ENCODE peak calls at places on chromosomes 12 and 14, in seven cellular contexts. A, I, U, E, M, C and B are unnamed samples.

GRCh38 chr12:116990971-116991966 is 80.5 kb downstream of the FBXW8 start:
- DNase-seq in A (no peak), I (no peak), U (no peak), E (no peak), M (no peak), C (no peak), B (no peak)

GRCh38 chr12:132205271-132206092 is 61.2 kb downstream of the NOC4L start:
- DNase-seq in A (no peak), I (no peak), U (no peak), E (no peak), M (no peak), C (no peak), B (no peak)

GRCh38 chr12:16347391-16348298 is at the start of gene MGST1:
- DNase-seq in A (no peak), I (no peak), U (peak; percentile 61), E (peak; percentile 87), M (peak; percentile 96), C (peak; percentile 96), B (peak; percentile 75)

GRCh38 chr12:3896851-3897351 is 23.7 kb upstream of the PARP11 start:
- DNase-seq in A (no peak), I (no peak), U (no peak), E (no peak), M (peak; percentile 14), C (no peak), B (no peak)

GRCh38 chr14:31935406-31935805 is 141.7 kb upstream of the ARHGAP5 start:
- DNase-seq in A (no peak), I (no peak), U (no peak), E (no peak), M (no peak), C (no peak), B (no peak)

GRCh38 chr12:90366286-90366685 is 588.7 kb downstream of the CCER1 start:
- DNase-seq in A (no peak), I (no peak), U (no peak), E (no peak), M (no peak), C (no peak), B (no peak)

GRCh38 chr12:57039016-57039798 is 10.7 kb downstream of the MYO1A start:
- DNase-seq in A (no peak), I (no peak), U (no peak), E (no peak), M (no peak), C (no peak), B (no peak)

GRCh38 chr14:76926521-76927251 is 100.5 kb downstream of the LRRC74A start:
- DNase-seq in A (peak; percentile 75), I (peak; percentile 64), U (no peak), E (no peak), M (no peak), C (no peak), B (peak; percentile 73)

GRCh38 chr12:56616244-56616643 is 13.9 kb downstream of the BAZ2A start:
- DNase-seq in A (no peak), I (no peak), U (no peak), E (no peak), M (no peak), C (no peak), B (no peak)

GRCh38 chr12:93848453-93849120 is 171.4 kb downstream of the CRADD start:
- DNase-seq in A (no peak), I (no peak), U (no peak), E (no peak), M (no peak), C (no peak), B (no peak)

GRCh38 chr14:102568115-102568614 is 24.3 kb upstream of the RCOR1 start:
- DNase-seq in A (no peak), I (no peak), U (no peak), E (no peak), M (peak; percentile 91), C (no peak), B (no peak)

GRCh38 chr14:49972199-49972671 is 79.4 kb downstream of the ARF6 start:
- DNase-seq in A (no peak), I (no peak), U (no peak), E (peak; percentile 64), M (peak; percentile 42), C (peak; percentile 25), B (no peak)

GRCh38 chr12:2324375-2324774 is 271.6 kb downstream of the CACNA1C start:
- DNase-seq in A (no peak), I (no peak), U (no peak), E (peak; percentile 97), M (no peak), C (peak; percentile 93), B (no peak)

GRCh38 chr12:52149651-52150241 is 42.1 kb downstream of the KRT80 start:
- DNase-seq in A (no peak), I (no peak), U (no peak), E (no peak), M (peak; percentile 69), C (no peak), B (no peak)